ENCODE peak calls at places on chromosome 13, in four cellular contexts. J, X, N and P are unnamed samples. For H3K36me3, the result is how much of the 10 kb centered on the place peaks cover.

GRCh38 chr13:63393112-63393511 is 1977.5 kb upstream of the PCDH20 start:
- DNase-seq in J (no peak), X (no peak), N (no peak), P (no peak)

GRCh38 chr13:75299913-75300862 is 181.8 kb downstream of the TBC1D4 start:
- DNase-seq in J (no peak), X (no peak), N (no peak), P (no peak)

GRCh38 chr13:99231726-99232125 is 26.5 kb downstream of the GPR18 start:
- DNase-seq in J (no peak), X (no peak), N (no peak), P (no peak)

GRCh38 chr13:41827507-41828213 is 133.2 kb downstream of the VWA8 start:
- DNase-seq in J (no peak), X (peak), N (no peak), P (no peak)

GRCh38 chr13:36282818-36283432 is 14.7 kb downstream of the CCDC169 start:
- DNase-seq in J (no peak), X (no peak), N (no peak), P (no peak)

GRCh38 chr13:41409611-41410010 is 47.7 kb upstream of the RGCC start:
- DNase-seq in J (no peak), X (no peak), N (no peak), P (no peak)

GRCh38 chr13:83450586-83450985 is 431.7 kb downstream of the SLITRK1 start:
- DNase-seq in J (no peak), X (no peak), N (no peak), P (no peak)

GRCh38 chr13:75744127-75744526 is 108.0 kb downstream of the LMO7 start:
- DNase-seq in J (no peak), X (no peak), N (no peak), P (no peak)

GRCh38 chr13:46698015-46698414 is 98.9 kb downstream of the ESD start:
- DNase-seq in J (peak), X (peak), N (peak), P (peak)

GRCh38 chr13:94093652-94094310 is 385.7 kb downstream of the DCT start:
- DNase-seq in J (no peak), X (no peak), N (no peak), P (no peak)

GRCh38 chr13:70253834-70254233 is 145.6 kb upstream of the KLHL1 start:
- DNase-seq in J (no peak), X (no peak), N (no peak), P (no peak)

GRCh38 chr13:71610876-71611275 is 256.1 kb downstream of the DACH1 start:
- DNase-seq in J (no peak), X (no peak), N (no peak), P (no peak)

GRCh38 chr13:50386527-50387123 is 371.4 kb downstream of the KCNRG start:
- DNase-seq in J (no peak), X (no peak), N (no peak), P (no peak)

GRCh38 chr13:99572131-99572530 is 70.9 kb downstream of the TM9SF2 start:
- DNase-seq in J (no peak), X (no peak), N (no peak), P (no peak)

GRCh38 chr13:41019027-41019487 is at the start of gene ELF1:
- DNase-seq in J (no peak), X (no peak), N (peak), P (peak)

GRCh38 chr13:75787249-75787940 is 151.3 kb downstream of the LMO7 start:
- DNase-seq in J (no peak), X (no peak), N (no peak), P (no peak)

GRCh38 chr13:80334582-80335260 is 6.2 kb downstream of the SPRY2 start:
- DNase-seq in J (no peak), X (no peak), N (no peak), P (no peak)

GRCh38 chr13:98824376-98825160 is 72.1 kb upstream of the SLC15A1 start:
- DNase-seq in J (no peak), X (no peak), N (no peak), P (no peak)

GRCh38 chr13:97911311-97912138 is 42.0 kb upstream of the IPO5 start:
- DNase-seq in J (no peak), X (no peak), N (no peak), P (no peak)

GRCh38 chr13:100428966-100429365 is 159.6 kb downstream of the GGACT start:
- DNase-seq in J (no peak), X (no peak), N (no peak), P (no peak)

GRCh38 chr13:26412961-26413716 is 144.3 kb upstream of the WASF3 start:
- DNase-seq in J (no peak), X (no peak), N (no peak), P (no peak)

GRCh38 chr13:39840201-39840600 is 184.7 kb downstream of the COG6 start:
- DNase-seq in J (peak), X (no peak), N (no peak), P (no peak)

GRCh38 chr13:36673352-36673751 is 468 bp upstream of the SERTM1 start:
- DNase-seq in J (no peak), X (no peak), N (no peak), P (no peak)

DNA sequence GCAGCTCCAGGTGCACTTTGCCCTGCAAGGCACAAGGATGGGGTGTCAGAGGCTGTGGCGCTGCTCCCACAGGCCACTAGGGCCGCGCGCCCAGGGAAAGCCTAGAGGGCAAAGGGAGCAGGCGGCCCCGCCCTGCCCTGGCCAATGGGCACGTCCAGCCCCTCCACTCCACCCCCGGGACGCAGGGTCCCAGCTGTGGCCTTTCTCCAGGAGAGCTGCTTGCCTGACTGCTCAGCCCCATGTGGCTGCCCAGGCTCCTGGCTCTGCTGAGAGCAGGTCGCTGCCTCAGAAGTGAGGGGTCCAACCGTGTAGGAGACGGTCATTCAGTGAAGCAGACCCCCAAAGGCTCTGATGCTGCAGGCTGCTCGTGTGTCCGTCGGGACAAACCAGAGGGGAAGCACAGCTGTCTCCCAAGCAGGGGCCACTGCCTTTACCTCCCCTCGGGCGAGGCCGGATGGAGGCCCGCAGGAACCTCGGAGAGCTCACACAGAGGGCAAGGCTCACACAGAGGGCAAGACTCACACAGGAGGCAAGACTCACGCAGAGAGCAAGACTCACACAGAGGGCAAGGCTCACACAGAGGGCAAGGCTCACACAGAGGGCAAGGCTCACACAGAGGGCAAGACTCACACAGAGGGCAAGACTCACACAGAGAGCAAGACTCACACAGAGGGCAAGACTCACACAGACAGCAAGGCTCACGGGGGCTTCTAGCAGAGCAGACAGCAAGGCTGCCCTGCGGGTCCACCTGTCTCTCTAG is 56.2 kb upstream of the C13orf46 start:
- DNase-seq in J (no peak), X (no peak), N (no peak), P (no peak)
- H3K36me3 ChIP-seq in J (under half), X (under half), N (under half), P (under half)

GRCh38 chr13:29526741-29527140 is 68.7 kb downstream of the SLC7A1 start:
- DNase-seq in J (no peak), X (no peak), N (no peak), P (no peak)
- H3K36me3 ChIP-seq in J (under half), X (under half), N (under half), P (under half)

GRCh38 chr13:102872531-102872930 is 26.7 kb downstream of the ERCC5 start:
- DNase-seq in J (no peak), X (no peak), N (no peak), P (no peak)

GRCh38 chr13:102870677-102871415 is 25.0 kb downstream of the ERCC5 start:
- DNase-seq in J (no peak), X (no peak), N (no peak), P (peak)

GRCh38 chr13:102872131-102872530 is 26.3 kb downstream of the ERCC5 start:
- DNase-seq in J (no peak), X (no peak), N (no peak), P (no peak)

GRCh38 chr13:102868366-102868936 is 22.6 kb downstream of the ERCC5 start:
- DNase-seq in J (no peak), X (no peak), N (no peak), P (no peak)

GRCh38 chr13:102869948-102870676 is 24.3 kb downstream of the ERCC5 start:
- DNase-seq in J (no peak), X (no peak), N (no peak), P (no peak)
- H3K36me3 ChIP-seq in J (under half), X (half or more), N (under half), P (under half)

GRCh38 chr13:91347996-91348905 is 764 bp downstream of the MIR17HG start:
- DNase-seq in J (peak), X (no peak), N (no peak), P (peak)

GRCh38 chr13:91351123-91351522 is 3.6 kb downstream of the MIR17HG start:
- DNase-seq in J (no peak), X (no peak), N (no peak), P (no peak)

GRCh38 chr13:91348906-91349435 is 1.5 kb downstream of the MIR17HG start:
- DNase-seq in J (peak), X (peak), N (peak), P (peak)

GRCh38 chr13:91351980-91352379 is 4.5 kb downstream of the MIR17HG start:
- DNase-seq in J (no peak), X (no peak), N (no peak), P (no peak)

DNA sequence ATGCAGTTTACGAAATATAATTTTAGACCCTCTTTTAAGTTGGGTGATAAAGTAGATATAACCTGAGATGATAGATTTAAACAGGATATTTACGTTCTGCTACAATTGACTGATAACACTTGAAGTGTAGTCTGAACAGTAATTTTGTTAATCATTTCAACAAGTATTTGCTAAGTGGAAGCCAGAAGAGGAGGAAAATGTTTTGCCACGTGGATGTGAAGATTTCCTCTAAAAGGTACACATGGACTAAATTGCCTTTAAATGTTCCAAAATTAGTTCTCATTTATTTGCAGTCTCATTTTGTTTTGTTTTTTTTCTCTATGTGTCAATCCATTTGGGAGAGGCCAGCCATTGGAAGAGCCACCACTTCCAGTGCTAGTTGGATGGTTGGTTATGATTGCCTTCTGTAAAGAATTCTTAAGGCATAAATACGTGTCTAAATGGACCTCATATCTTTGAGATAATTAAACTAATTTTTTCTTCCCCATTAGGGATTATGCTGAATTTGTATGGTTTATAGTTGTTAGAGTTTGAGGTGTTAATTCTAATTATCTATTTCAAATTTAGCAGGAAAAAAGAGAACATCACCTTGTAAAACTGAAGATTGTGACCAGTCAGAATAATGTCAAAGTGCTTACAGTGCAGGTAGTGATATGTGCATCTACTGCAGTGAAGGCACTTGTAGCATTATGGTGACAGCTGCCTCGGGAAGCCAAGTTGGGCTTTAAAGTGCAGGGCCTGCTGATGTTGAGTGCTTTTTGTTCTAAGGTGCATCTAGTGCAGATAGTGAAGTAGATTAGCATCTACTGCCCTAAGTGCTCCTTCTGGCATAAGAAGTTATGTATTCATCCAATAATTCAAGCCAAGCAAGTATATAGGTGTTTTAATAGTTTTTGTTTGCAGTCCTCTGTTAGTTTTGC is 2.8 kb downstream of the MIR17HG start:
- DNase-seq in J (no peak), X (no peak), N (no peak), P (no peak)
- H3K36me3 ChIP-seq in J (under half), X (under half), N (under half), P (under half)

GRCh38 chr13:113610266-113610665 is 25.7 kb downstream of the TFDP1 start:
- DNase-seq in J (no peak), X (no peak), N (no peak), P (no peak)
- H3K36me3 ChIP-seq in J (under half), X (under half), N (under half), P (under half)

DNA sequence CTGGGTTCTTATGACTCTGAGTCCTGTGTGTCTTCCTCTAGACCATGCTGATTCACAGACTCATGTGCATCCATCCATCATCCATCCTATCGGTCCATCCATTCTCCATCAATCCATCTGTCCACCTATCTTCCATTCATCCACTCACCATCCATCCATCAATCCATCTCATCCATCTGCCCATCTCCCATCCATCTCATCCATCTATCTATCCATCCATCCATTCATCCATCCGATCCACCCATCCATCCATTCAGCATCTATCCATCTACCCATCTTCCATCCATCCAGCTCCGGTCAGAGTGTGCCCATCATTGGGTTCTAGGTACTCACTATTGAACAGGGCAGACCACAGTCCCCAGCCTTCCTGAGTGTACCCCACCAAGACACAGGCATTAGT is 75.6 kb downstream of the SLC7A1 start:
- DNase-seq in J (no peak), X (no peak), N (no peak), P (no peak)
- H3K36me3 ChIP-seq in J (under half), X (under half), N (under half), P (under half)

GRCh38 chr13:81488021-81488420 is 1147.1 kb upstream of the SPRY2 start:
- DNase-seq in J (no peak), X (no peak), N (no peak), P (no peak)
- H3K36me3 ChIP-seq in J (under half), X (under half), N (under half), P (under half)

DNA sequence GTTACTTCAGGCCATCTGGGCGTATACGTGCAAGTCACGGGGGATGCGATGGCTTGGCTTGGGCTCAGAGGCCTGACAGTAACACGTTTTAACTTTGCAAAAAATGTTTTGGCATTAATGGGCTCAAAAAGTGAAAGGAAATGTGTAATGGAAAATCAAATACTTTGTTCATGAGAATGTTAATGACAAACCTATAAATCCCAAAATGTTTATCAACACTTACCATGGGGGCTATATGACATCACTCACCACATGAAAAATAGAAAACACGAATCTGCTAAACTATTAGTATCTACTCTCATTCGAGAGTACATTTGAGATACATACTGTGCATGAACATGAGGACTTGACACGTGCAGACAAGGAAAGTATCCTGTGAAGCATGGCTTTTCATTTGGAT is 91.7 kb downstream of the FAM216B start:
- DNase-seq in J (no peak), X (no peak), N (no peak), P (no peak)
- H3K36me3 ChIP-seq in J (under half), X (under half), N (under half), P (under half)

GRCh38 chr13:111252449-111253124 is 67.9 kb upstream of the TEX29 start:
- DNase-seq in J (no peak), X (no peak), N (no peak), P (no peak)
- H3K36me3 ChIP-seq in J (under half), X (under half), N (under half), P (under half)